ENCODE peak calls at places on chromosomes 2 and 18, in five cellular contexts. C is hepatocyte, X is neural crest cell, I is astrocyte, Y is glutamatergic neuron. R is an unnamed sample.

GRCh38 chr2:72901426-72901825 is 14.2 kb downstream of the SPR start:
- DNase-seq in X (no peak), C (no peak), Y (no peak), I (no peak), R (no peak)

GRCh38 chr2:138276367-138276766 is 225.2 kb upstream of the SPOPL start:
- DNase-seq in Y (no peak), X (no peak), C (no peak), I (no peak), R (peak; percentile 32)

GRCh38 chr2:6657872-6658271 is 207.8 kb downstream of the CMPK2 start:
- DNase-seq in C (no peak), X (no peak), Y (no peak), I (no peak), R (no peak)

GRCh38 chr18:74459877-74460276 is 2.8 kb upstream of the DIPK1C start:
- DNase-seq in I (no peak), Y (no peak), C (no peak), X (no peak), R (no peak)

GRCh38 chr18:34219651-34220050 is 5.1 kb downstream of the NOL4 start:
- DNase-seq in Y (no peak), X (no peak), C (no peak), I (no peak), R (no peak)

GRCh38 chr18:41624461-41624860 is 330.6 kb upstream of the PIK3C3 start:
- DNase-seq in I (peak; percentile 62), C (no peak), Y (no peak), X (no peak), R (peak; percentile 51)

GRCh38 chr2:66899109-66899508 is 464.2 kb downstream of the MEIS1 start:
- DNase-seq in C (no peak), Y (no peak), X (no peak), I (peak; percentile 34), R (peak; percentile 21)

GRCh38 chr18:210075-210474 is 51.7 kb downstream of the USP14 start:
- DNase-seq in X (no peak), I (no peak), C (no peak), Y (no peak), R (no peak)

GRCh38 chr2:138298900-138299299 is 202.7 kb upstream of the SPOPL start:
- DNase-seq in I (no peak), Y (no peak), X (no peak), C (no peak), R (no peak)

GRCh38 chr2:147390475-147390874 is 454.4 kb upstream of the ACVR2A start:
- DNase-seq in I (no peak), C (no peak), Y (no peak), X (no peak), R (no peak)

GRCh38 chr2:59585657-59586056 is 967.8 kb downstream of the BCL11A start:
- DNase-seq in Y (no peak), C (peak; percentile 13), X (no peak), I (no peak), R (no peak)

GRCh38 chr2:102082591-102083586 is 59.7 kb upstream of the IL1R1 start:
- DNase-seq in X (no peak), I (peak; percentile 91), C (peak; percentile 53), Y (no peak), R (peak; percentile 95)

GRCh38 chr2:4673025-4673489 is 969.7 kb downstream of the DCDC2C start:
- DNase-seq in X (no peak), C (no peak), I (no peak), Y (no peak), R (no peak)

GRCh38 chr2:235165631-235166030 is 213.8 kb downstream of the SH3BP4 start:
- DNase-seq in I (no peak), Y (no peak), X (no peak), C (no peak), R (peak; percentile 55)

GRCh38 chr2:216789088-216789487 is 70.8 kb downstream of the TNP1 start:
- DNase-seq in Y (no peak), C (no peak), I (no peak), X (no peak), R (no peak)

GRCh38 chr2:216793386-216793785 is 66.5 kb downstream of the TNP1 start:
- DNase-seq in X (no peak), I (no peak), Y (no peak), C (no peak), R (no peak)

GRCh38 chr2:216791303-216791702 is 68.6 kb downstream of the TNP1 start:
- DNase-seq in Y (no peak), X (no peak), C (no peak), I (no peak), R (no peak)

GRCh38 chr2:216796096-216796840 is 63.6 kb downstream of the TNP1 start:
- DNase-seq in Y (no peak), I (no peak), X (no peak), C (no peak), R (no peak)

GRCh38 chr2:216792222-216793001 is 67.5 kb downstream of the TNP1 start:
- DNase-seq in C (peak; percentile 45), Y (peak; percentile 45), X (no peak), I (peak; percentile 83), R (peak; percentile 58)
- TF ChIP-seq CTCF in C (no peak), Y (no peak), X (no peak), I (no peak), R (peak; percentile 31)

GRCh38 chr2:222671259-222672067 is at the start of gene MOGAT1:
- DNase-seq in Y (peak; percentile 66), I (no peak), C (peak; percentile 48), X (peak; percentile 38), R (no peak)
- TF ChIP-seq CTCF in Y (no peak), I (no peak), C (no peak), X (no peak), R (no peak)

DNA sequence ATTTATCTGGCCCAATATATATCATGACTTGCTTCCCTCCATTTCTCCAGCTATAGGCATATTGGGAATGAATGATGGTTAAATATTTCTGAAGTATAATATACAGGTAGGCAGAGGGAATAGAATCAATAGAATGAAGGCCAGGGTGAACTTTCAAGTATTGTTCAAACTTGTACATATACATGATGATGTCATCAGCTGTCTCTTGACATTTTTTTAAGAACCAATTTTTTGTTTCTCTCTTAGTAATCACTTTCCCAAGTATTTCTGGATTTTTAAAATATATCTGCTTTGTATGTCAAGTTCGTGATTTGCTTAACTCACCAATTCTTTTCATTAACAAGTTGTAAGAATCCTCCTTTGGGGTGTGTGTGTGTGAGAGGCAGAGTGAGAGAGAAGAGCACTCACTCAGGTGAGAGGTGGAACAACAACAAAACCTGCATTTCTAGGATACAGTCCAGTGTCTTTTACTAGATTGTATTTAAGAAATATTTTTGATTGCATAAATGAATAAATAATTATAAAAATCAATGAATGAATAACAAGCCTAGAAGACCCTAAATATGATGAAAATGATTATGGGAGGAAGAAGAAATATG is 1239.1 kb downstream of the LRP1B start:
- DNase-seq in I (no peak), C (no peak), X (no peak), Y (no peak), R (peak; percentile 4)
- TF ChIP-seq CTCF in I (no peak), C (no peak), X (peak; percentile 48), Y (peak; percentile 39), R (no peak)

GRCh38 chr18:48876590-48876989 is 74.2 kb downstream of the SMAD7 start:
- DNase-seq in C (no peak), X (no peak), Y (no peak), I (no peak), R (no peak)

GRCh38 chr18:48875942-48876511 is 74.7 kb downstream of the SMAD7 start:
- DNase-seq in I (no peak), Y (peak; percentile 69), C (peak; percentile 65), X (no peak), R (no peak)

GRCh38 chr18:48879008-48879431 is 71.7 kb downstream of the SMAD7 start:
- DNase-seq in X (no peak), I (no peak), C (peak; percentile 60), Y (no peak), R (peak; percentile 75)

GRCh38 chr18:48877941-48878340 is 72.8 kb downstream of the SMAD7 start:
- DNase-seq in Y (no peak), X (no peak), C (no peak), I (no peak), R (no peak)

GRCh38 chr18:48878471-48878870 is 72.3 kb downstream of the SMAD7 start:
- DNase-seq in X (no peak), Y (no peak), C (no peak), I (no peak), R (no peak)
- TF ChIP-seq CTCF in X (no peak), Y (no peak), C (no peak), I (no peak), R (no peak)

GRCh38 chr2:54724560-54725342 is 1.3 kb downstream of the EML6 start:
- DNase-seq in Y (peak; percentile 72), I (no peak), X (peak; percentile 31), C (peak; percentile 54), R (no peak)

GRCh38 chr2:54726431-54726830 is 3.0 kb downstream of the EML6 start:
- DNase-seq in X (no peak), C (no peak), I (no peak), Y (no peak), R (peak; percentile 52)

GRCh38 chr2:54726940-54727339 is 3.5 kb downstream of the EML6 start:
- DNase-seq in Y (no peak), I (no peak), C (no peak), X (no peak), R (no peak)

GRCh38 chr2:54725343-54726099 is 2.1 kb downstream of the EML6 start:
- DNase-seq in Y (no peak), I (no peak), X (no peak), C (no peak), R (no peak)

GRCh38 chr2:54728669-54729120 is 5.2 kb downstream of the EML6 start:
- DNase-seq in I (peak; percentile 88), Y (no peak), C (peak; percentile 68), X (no peak), R (peak; percentile 93)
- TF ChIP-seq CTCF in I (no peak), Y (no peak), C (no peak), X (no peak), R (no peak)

DNA sequence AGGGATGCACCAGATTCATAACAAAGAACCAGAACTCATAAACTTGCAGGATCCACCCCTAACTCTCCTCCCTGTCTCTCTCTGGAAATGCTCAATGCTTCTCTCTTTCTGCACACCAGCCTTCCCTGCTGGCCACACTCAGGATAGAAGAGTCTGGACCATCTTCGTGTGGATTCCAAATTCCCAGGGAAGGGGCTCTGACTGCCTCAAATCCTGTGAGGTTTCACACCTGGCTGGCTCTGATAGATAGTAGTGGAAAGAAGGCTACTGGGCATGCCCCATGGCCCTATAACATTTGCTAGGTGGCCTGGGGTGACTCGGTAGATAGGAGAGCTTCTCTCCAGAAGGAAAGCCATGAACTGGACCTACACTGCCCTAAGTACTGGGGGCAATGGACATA is 483.2 kb upstream of the GYPC start:
- DNase-seq in X (no peak), Y (no peak), C (no peak), I (no peak), R (no peak)
- TF ChIP-seq CTCF in X (no peak), Y (no peak), C (no peak), I (no peak), R (no peak)

GRCh38 chr2:231926180-231926741 is at the start of gene NPPC:
- DNase-seq in I (peak; percentile 45), Y (peak; percentile 90), C (peak; percentile 80), X (peak; percentile 78), R (peak; percentile 22)
- TF ChIP-seq CTCF in I (no peak), Y (peak; percentile 71), C (peak; percentile 55), X (peak; percentile 65), R (peak; percentile 47)

GRCh38 chr2:118841450-118841827 is 6.0 kb downstream of the EN1 start:
- DNase-seq in C (no peak), X (no peak), I (no peak), Y (no peak), R (no peak)
- TF ChIP-seq CTCF in C (no peak), X (no peak), I (no peak), Y (no peak), R (no peak)

R was measured in bronchial epithelial cell.